ENCODE peak calls at places on chromosomes 2 and 18, in four cellular contexts. V is A549, D is breast epithelium, P is ovary. F is an unnamed sample.

GRCh38 chr2:13650586-13651180 is 933.9 kb downstream of the TRIB2 start:
- DNase-seq in D (no peak), V (no peak), P (no peak), F (no peak)

GRCh38 chr2:159131267-159131790 is 155.2 kb downstream of the WDSUB1 start:
- DNase-seq in D (no peak), V (no peak), P (no peak), F (no peak)

GRCh38 chr2:120605231-120605935 is 130.3 kb upstream of the GLI2 start:
- DNase-seq in D (no peak), V (no peak), P (no peak), F (no peak)

GRCh38 chr2:148391324-148391723 is 253.2 kb upstream of the EPC2 start:
- DNase-seq in D (no peak), V (no peak), P (no peak), F (no peak)

GRCh38 chr2:164599954-164600589 is 21.2 kb downstream of the GRB14 start:
- DNase-seq in D (no peak), P (peak), V (peak), F (peak)

GRCh38 chr2:164937864-164938401 is 17.4 kb downstream of the SLC38A11 start:
- DNase-seq in V (no peak), P (no peak), D (no peak), F (no peak)

GRCh38 chr2:113847144-113847543 is 42.7 kb upstream of the ACTR3 start:
- DNase-seq in P (no peak), V (no peak), D (no peak), F (no peak)

GRCh38 chr2:235856820-235857185 is 311.4 kb downstream of the GBX2 start:
- DNase-seq in V (no peak), P (no peak), D (no peak), F (no peak)

GRCh38 chr2:15725788-15726112 is 134.1 kb downstream of the DDX1 start:
- DNase-seq in D (no peak), V (no peak), P (no peak), F (no peak)

GRCh38 chr2:208595386-208596275 is 189.0 kb downstream of the PTH2R start:
- DNase-seq in D (no peak), V (peak), P (no peak), F (no peak)

GRCh38 chr2:138502253-138503086 is 900 bp downstream of the SPOPL start:
- DNase-seq in P (peak), D (peak), V (no peak), F (no peak)

GRCh38 chr2:61549546-61549945 is 11.4 kb upstream of the XPO1 start:
- DNase-seq in D (no peak), V (no peak), P (no peak), F (no peak)

GRCh38 chr2:218375212-218375611 is 6.9 kb upstream of the SLC11A1 start:
- DNase-seq in P (no peak), D (no peak), V (no peak), F (no peak)

GRCh38 chr2:170237572-170238120 is 59.7 kb downstream of the MYO3B start:
- DNase-seq in D (no peak), V (no peak), P (no peak), F (no peak)

GRCh38 chr18:60975419-60975818 is 357.8 kb upstream of the CDH20 start:
- DNase-seq in D (no peak), V (no peak), P (no peak), F (no peak)

GRCh38 chr2:70546376-70546775 is 7.2 kb downstream of the TGFA start:
- DNase-seq in D (no peak), V (no peak), P (no peak), F (no peak)

GRCh38 chr2:239312081-239312501 is 88.7 kb downstream of the HDAC4 start:
- DNase-seq in P (peak), D (peak), V (no peak), F (no peak)

GRCh38 chr2:1278125-1278524 is 135.1 kb upstream of the TPO start:
- DNase-seq in D (no peak), P (no peak), V (no peak), F (no peak)

GRCh38 chr2:215729985-215730620 is 283.2 kb downstream of the MREG start:
- DNase-seq in P (no peak), D (no peak), V (no peak), F (no peak)

GRCh38 chr2:109507217-109507616 is 106.5 kb downstream of the SEPTIN10 start:
- DNase-seq in D (no peak), P (no peak), V (no peak), F (no peak)

GRCh38 chr2:129337076-129337475 is 642.4 kb upstream of the RAB6C start:
- DNase-seq in V (no peak), P (no peak), D (no peak), F (no peak)

DNA sequence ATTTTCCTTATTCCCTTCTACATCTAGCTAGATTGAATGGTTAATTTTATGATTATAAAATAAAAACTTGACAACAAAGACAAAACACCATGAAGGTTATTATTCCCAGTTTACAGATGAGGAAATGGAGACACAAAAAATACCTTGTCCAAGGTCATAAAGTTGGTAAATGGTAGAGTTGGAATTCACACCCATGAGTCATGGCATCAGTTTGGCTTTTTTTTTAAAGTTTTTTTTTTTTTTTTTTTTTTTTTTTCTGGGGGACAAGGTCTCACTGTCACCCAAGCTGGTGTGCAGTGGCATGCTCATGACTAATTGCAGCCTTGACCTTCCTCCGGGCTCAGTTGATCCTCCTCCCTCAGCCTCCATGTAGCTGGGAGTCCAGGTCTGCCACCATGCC is 70.0 kb downstream of the MTX2 start:
- DNase-seq in V (no peak), P (no peak), D (no peak), F (no peak)
- TF ChIP-seq POLR2A in V (no peak), P (no peak), D (no peak), F (no peak)

GRCh38 chr2:224523626-224524577 is 61.3 kb downstream of the CUL3 start:
- DNase-seq in D (no peak), V (no peak), P (no peak), F (no peak)
- TF ChIP-seq POLR2A in D (no peak), V (no peak), P (no peak), F (no peak)

GRCh38 chr2:187462839-187463238 is 14.8 kb upstream of the CALCRL start:
- DNase-seq in D (no peak), P (no peak), V (no peak), F (no peak)
- TF ChIP-seq POLR2A in D (no peak), P (no peak), V (no peak), F (no peak)

GRCh38 chr2:241817126-241817820 is 8.3 kb downstream of the NEU4 start:
- DNase-seq in D (no peak), V (no peak), P (no peak), F (no peak)
- TF ChIP-seq POLR2A in D (no peak), V (no peak), P (no peak), F (no peak)

GRCh38 chr2:5841126-5841525 is 148.9 kb downstream of the SOX11 start:
- DNase-seq in P (no peak), D (no peak), V (no peak), F (no peak)
- TF ChIP-seq POLR2A in P (no peak), D (no peak), V (no peak), F (no peak)

GRCh38 chr18:47930086-47930843 is at the start of gene SMAD2:
- DNase-seq in V (peak), D (peak), P (peak), F (peak)
- TF ChIP-seq POLR2A in V (peak), D (no peak), P (no peak), F (peak)